ENCODE peak calls at places on chromosomes 2 and 18, in five cellular contexts. O is kidney epithelial cell, Q is BJ, P is fibroblast of the aortic adventitia, H is uterus. A is an unnamed sample.

GRCh38 chr18:78827141-78827540 is 152.5 kb upstream of the SALL3 start:
- DNase-seq in O (no peak), Q (no peak), P (no peak), H (no peak), A (no peak)

GRCh38 chr2:235051436-235052260 is 99.8 kb downstream of the SH3BP4 start:
- DNase-seq in O (no peak), Q (no peak), P (no peak), H (no peak), A (no peak)

GRCh38 chr2:225103737-225104141 is 61.5 kb upstream of the DOCK10 start:
- DNase-seq in O (no peak), Q (peak), P (peak), H (no peak), A (no peak)

GRCh38 chr2:105180491-105180972 is 61.0 kb upstream of the GPR45 start:
- DNase-seq in O (no peak), Q (no peak), P (no peak), H (no peak), A (no peak)

GRCh38 chr2:195498839-195499490 is 158.1 kb upstream of the SLC39A10 start:
- DNase-seq in O (no peak), Q (no peak), P (peak), H (no peak), A (no peak)

GRCh38 chr18:65846107-65846506 is 95.3 kb downstream of the CDH7 start:
- DNase-seq in O (no peak), Q (no peak), P (no peak), H (no peak), A (no peak)

GRCh38 chr2:8573234-8573941 is 108.5 kb upstream of the ID2 start:
- DNase-seq in O (no peak), Q (no peak), P (no peak), H (no peak), A (no peak)

GRCh38 chr2:176270100-176270750 is 983 bp downstream of the MTX2 start:
- DNase-seq in O (no peak), Q (no peak), P (no peak), H (no peak), A (no peak)

GRCh38 chr18:51017140-51017874 is 12.7 kb upstream of the SMAD4 start:
- DNase-seq in O (no peak), Q (no peak), P (no peak), H (no peak), A (no peak)

GRCh38 chr2:219658447-219658846 is 31.0 kb downstream of the SLC4A3 start:
- DNase-seq in O (no peak), Q (no peak), P (peak), H (no peak), A (no peak)

GRCh38 chr18:48621815-48622555 is 83.2 kb downstream of the CTIF start:
- DNase-seq in O (no peak), Q (no peak), P (no peak), H (no peak), A (no peak)
- H3K4me3 ChIP-seq in O (no peak), Q (no peak), P (no peak), H (no peak), A (no peak)

DNA sequence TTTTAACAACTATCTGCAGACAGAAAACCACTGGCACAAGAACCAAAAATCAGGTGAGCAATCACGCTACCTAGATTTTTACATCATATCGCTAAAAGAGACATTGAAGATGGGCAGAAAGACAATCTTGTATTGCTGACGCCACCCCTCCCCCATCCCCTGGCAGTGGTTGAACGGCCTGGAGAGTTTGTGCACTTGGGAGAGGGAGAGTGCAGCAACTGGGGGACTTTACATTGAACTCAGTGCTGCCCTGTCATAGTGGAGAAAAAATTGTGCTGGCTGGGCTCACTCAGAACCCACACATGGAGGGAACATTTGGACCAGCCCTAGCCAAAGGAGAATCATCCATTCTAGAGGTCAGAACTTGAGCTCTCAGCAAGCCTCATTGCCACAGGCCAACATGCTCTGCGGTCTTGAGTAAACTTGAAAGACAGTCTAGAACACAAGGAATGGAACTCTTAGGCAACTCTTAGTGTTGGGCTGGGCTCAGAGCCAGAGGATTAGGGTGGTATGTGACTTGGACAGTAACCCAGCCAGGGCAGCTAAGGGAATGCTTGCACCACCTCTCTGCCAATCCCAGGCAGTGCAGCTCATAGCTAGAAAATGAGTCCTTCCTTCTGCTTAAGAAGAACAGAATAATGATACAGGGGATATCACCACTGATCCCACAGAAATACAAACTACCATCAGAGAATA is 220.0 kb upstream of the CYP26B1 start:
- DNase-seq in O (no peak), Q (peak), P (peak), H (no peak), A (peak)
- TF ChIP-seq CTCF in O (peak), Q (peak), P (peak), H (no peak), A (peak)

DNA sequence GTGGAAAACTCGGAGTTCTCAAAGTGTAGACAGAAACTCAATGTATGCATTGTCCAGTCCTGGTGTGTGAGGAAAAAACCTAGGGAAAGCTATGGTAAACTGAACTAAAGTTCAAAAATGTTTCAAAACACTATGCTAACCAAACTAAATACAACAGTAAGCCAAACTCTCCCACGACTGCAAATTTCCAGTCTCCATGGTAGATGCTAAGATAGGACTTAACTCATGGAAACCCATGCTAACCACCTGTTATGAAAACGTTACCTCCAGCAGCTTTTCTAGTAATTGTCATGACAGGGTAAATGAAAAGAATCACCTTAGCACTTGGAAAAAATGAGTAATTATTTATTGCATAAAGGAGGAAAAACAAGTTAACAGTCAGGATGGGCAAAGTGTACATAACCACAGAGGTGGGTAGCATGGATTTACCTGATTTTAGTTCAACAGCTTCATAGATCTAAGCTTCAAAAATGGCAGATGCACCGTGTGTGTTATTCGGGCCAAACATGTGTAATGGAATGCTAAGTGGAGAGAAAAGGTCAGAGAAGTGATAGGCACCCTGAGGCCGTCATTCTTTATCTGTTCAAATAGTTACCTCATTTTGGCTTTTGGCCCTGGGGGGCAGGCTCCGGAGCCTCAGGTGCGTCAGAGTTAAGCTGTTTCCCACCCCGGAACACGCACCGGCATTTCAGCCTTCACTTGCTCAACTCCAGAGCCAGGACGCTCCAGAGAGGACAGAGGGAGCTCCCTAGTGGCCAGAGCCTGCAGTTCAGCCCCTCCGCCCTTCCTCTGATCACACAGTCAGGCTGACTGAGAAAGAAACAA is 135.5 kb upstream of the EPC2 start:
- DNase-seq in O (peak), Q (no peak), P (peak), H (peak), A (peak)
- H3K4me3 ChIP-seq in O (peak), Q (no peak), P (peak), H (no peak), A (peak)

GRCh38 chr2:135154962-135155361 is 102.9 kb downstream of the RAB3GAP1 start:
- DNase-seq in O (no peak), Q (no peak), P (no peak), H (no peak), A (no peak)
- TF ChIP-seq CTCF in O (no peak), Q (no peak), P (no peak), H (no peak), A (no peak)

DNA sequence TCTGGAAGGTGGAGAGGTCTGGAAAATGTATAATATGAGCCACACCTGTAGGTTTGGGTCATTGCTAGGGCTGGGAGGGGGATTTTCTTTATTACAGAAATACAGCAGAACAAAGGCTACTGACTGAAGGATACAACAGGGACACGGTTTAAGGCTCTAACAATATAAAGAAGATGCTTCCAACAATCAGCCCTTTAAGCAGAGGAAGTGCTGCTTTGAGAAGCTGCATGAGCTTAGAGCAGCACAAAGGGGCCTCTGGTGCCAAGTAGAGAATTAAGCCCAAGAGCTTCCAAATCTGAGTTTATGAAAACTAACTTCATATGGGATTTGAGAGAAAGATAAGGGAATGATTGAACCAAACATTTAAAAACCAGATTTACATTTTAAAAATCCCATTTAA is 174.5 kb upstream of the RMP24 start:
- DNase-seq in O (no peak), Q (no peak), P (no peak), H (no peak), A (no peak)
- H3K4me3 ChIP-seq in O (no peak), Q (no peak), P (no peak), H (no peak), A (no peak)

DNA sequence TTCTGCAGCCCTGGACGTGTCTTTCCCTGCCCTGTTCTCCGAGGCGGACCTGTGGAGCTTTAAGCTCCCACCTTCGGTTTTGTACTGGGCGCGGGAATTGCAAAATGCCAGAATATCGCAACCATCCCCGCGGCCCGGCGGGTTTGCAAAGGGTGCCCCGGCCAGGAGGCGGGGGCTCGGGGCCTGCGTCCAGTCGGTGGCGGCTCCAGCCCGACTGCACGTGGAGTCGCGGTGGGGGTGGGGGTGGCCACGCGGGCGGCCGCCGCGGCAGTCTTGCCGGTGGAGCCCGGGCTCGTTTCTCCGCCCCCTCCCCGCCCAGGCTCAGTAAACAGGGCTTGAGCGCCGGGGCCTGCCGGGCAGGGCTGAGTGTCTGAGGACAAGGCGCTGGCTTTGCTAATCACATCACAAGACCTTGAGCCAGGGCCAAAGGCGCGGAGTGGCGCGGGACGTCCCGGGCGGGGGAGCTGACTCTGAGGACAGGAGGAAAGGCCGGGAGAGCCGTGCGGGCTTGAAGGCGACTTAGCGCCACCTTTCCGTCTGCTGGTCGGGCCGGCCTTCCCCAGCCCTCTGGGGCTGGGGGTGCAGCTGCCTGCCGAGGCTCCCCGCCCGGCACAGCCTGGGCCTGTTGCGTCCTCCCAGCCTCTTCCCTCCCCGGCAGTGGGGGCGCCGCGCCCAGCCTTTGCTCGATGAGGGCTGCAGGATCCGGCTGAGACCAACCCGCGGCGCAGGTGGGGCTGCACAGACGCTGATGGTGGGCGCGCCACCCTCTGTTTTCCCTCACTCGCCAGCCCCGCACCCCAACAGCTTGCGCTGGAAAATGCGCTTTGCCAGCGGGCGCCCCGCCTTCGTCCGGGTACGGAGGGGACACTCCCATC is 786 bp upstream of the ZFP36L2 start:
- DNase-seq in O (no peak), Q (no peak), P (peak), H (peak), A (no peak)
- TF ChIP-seq CTCF in O (peak), Q (no peak), P (no peak), H (no peak), A (no peak)